ENCODE peak calls at places on chromosomes 2 and 18, in four cellular contexts. One of them, this sample, is unnamed.

GRCh38 chr2:60215295-60215990 is 338.0 kb downstream of the BCL11A start:
- DNase-seq in brain microvascular endothelial cell: no peak
- DNase-seq in astrocyte of the spinal cord: no peak
- DNase-seq in NCI-H748 treated with DMSO at 0.1 percent for 48 hours: no peak
- DNase-seq in this sample: no peak

GRCh38 chr18:33022370-33022769 is 249.5 kb upstream of the KLHL14 start:
- DNase-seq in brain microvascular endothelial cell: no peak
- DNase-seq in astrocyte of the spinal cord: no peak
- DNase-seq in NCI-H748 treated with DMSO at 0.1 percent for 48 hours: no peak
- DNase-seq in this sample: no peak

GRCh38 chr2:76204048-76204447 is 493.3 kb upstream of the GCFC2 start:
- DNase-seq in brain microvascular endothelial cell: no peak
- DNase-seq in astrocyte of the spinal cord: no peak
- DNase-seq in NCI-H748 treated with DMSO at 0.1 percent for 48 hours: no peak
- DNase-seq in this sample: no peak

GRCh38 chr2:144507441-144508161 is 12.3 kb downstream of the ZEB2 start:
- DNase-seq in brain microvascular endothelial cell: no peak
- DNase-seq in astrocyte of the spinal cord: peak
- DNase-seq in NCI-H748 treated with DMSO at 0.1 percent for 48 hours: no peak
- DNase-seq in this sample: no peak

GRCh38 chr2:132783883-132784282 is 113.9 kb upstream of the LYPD1 start:
- DNase-seq in brain microvascular endothelial cell: no peak
- DNase-seq in astrocyte of the spinal cord: no peak
- DNase-seq in NCI-H748 treated with DMSO at 0.1 percent for 48 hours: no peak
- DNase-seq in this sample: no peak

GRCh38 chr2:119221609-119222008 is 2.0 kb upstream of the STEAP3 start:
- DNase-seq in brain microvascular endothelial cell: no peak
- DNase-seq in astrocyte of the spinal cord: no peak
- DNase-seq in NCI-H748 treated with DMSO at 0.1 percent for 48 hours: no peak
- DNase-seq in this sample: no peak

GRCh38 chr18:47953471-47953931 is 23.0 kb upstream of the SMAD2 start:
- DNase-seq in brain microvascular endothelial cell: no peak
- DNase-seq in astrocyte of the spinal cord: peak
- DNase-seq in NCI-H748 treated with DMSO at 0.1 percent for 48 hours: no peak
- DNase-seq in this sample: no peak

GRCh38 chr18:13564579-13564978 is 161.8 kb downstream of the FAM210A start:
- DNase-seq in brain microvascular endothelial cell: no peak
- DNase-seq in astrocyte of the spinal cord: no peak
- DNase-seq in NCI-H748 treated with DMSO at 0.1 percent for 48 hours: peak
- DNase-seq in this sample: no peak

GRCh38 chr2:156864230-156864629 is 393.3 kb upstream of the GALNT5 start:
- DNase-seq in brain microvascular endothelial cell: no peak
- DNase-seq in astrocyte of the spinal cord: no peak
- DNase-seq in NCI-H748 treated with DMSO at 0.1 percent for 48 hours: no peak
- DNase-seq in this sample: no peak

GRCh38 chr2:239168575-239168974 is 232.2 kb downstream of the HDAC4 start:
- DNase-seq in brain microvascular endothelial cell: no peak
- DNase-seq in astrocyte of the spinal cord: no peak
- DNase-seq in NCI-H748 treated with DMSO at 0.1 percent for 48 hours: no peak
- DNase-seq in this sample: no peak

GRCh38 chr2:230904856-230905447 is 20.1 kb downstream of the GPR55 start:
- DNase-seq in brain microvascular endothelial cell: no peak
- DNase-seq in astrocyte of the spinal cord: no peak
- DNase-seq in NCI-H748 treated with DMSO at 0.1 percent for 48 hours: no peak
- DNase-seq in this sample: no peak

GRCh38 chr18:77059294-77059916 is 73.2 kb downstream of the MBP start:
- DNase-seq in brain microvascular endothelial cell: peak
- DNase-seq in astrocyte of the spinal cord: peak
- DNase-seq in NCI-H748 treated with DMSO at 0.1 percent for 48 hours: peak
- DNase-seq in this sample: no peak

GRCh38 chr2:85240055-85240454 is 87.7 kb downstream of the TGOLN2 start:
- DNase-seq in brain microvascular endothelial cell: no peak
- DNase-seq in astrocyte of the spinal cord: no peak
- DNase-seq in NCI-H748 treated with DMSO at 0.1 percent for 48 hours: no peak
- DNase-seq in this sample: no peak

GRCh38 chr2:228827056-228827455 is 444.0 kb downstream of the PID1 start:
- DNase-seq in brain microvascular endothelial cell: no peak
- DNase-seq in astrocyte of the spinal cord: no peak
- DNase-seq in NCI-H748 treated with DMSO at 0.1 percent for 48 hours: no peak
- DNase-seq in this sample: no peak

GRCh38 chr18:67710639-67711038 is 194.1 kb upstream of the DSEL start:
- DNase-seq in brain microvascular endothelial cell: peak
- DNase-seq in astrocyte of the spinal cord: no peak
- DNase-seq in NCI-H748 treated with DMSO at 0.1 percent for 48 hours: no peak
- DNase-seq in this sample: no peak

GRCh38 chr2:230203110-230203676 is 16.6 kb downstream of the SP110 start:
- DNase-seq in brain microvascular endothelial cell: no peak
- DNase-seq in astrocyte of the spinal cord: no peak
- DNase-seq in NCI-H748 treated with DMSO at 0.1 percent for 48 hours: no peak
- DNase-seq in this sample: no peak

GRCh38 chr2:74849228-74849892 is 15.4 kb downstream of the HK2 start:
- DNase-seq in brain microvascular endothelial cell: no peak
- DNase-seq in astrocyte of the spinal cord: no peak
- DNase-seq in NCI-H748 treated with DMSO at 0.1 percent for 48 hours: no peak
- DNase-seq in this sample: no peak

GRCh38 chr2:148362144-148362796 is 282.3 kb upstream of the EPC2 start:
- DNase-seq in brain microvascular endothelial cell: no peak
- DNase-seq in astrocyte of the spinal cord: no peak
- DNase-seq in NCI-H748 treated with DMSO at 0.1 percent for 48 hours: no peak
- DNase-seq in this sample: no peak

GRCh38 chr2:53751728-53752127 is 15.9 kb upstream of the CHAC2 start:
- DNase-seq in brain microvascular endothelial cell: no peak
- DNase-seq in astrocyte of the spinal cord: no peak
- DNase-seq in NCI-H748 treated with DMSO at 0.1 percent for 48 hours: no peak
- DNase-seq in this sample: no peak

GRCh38 chr2:222582931-222583330 is 73.0 kb downstream of the FARSB start:
- DNase-seq in brain microvascular endothelial cell: no peak
- DNase-seq in astrocyte of the spinal cord: no peak
- DNase-seq in NCI-H748 treated with DMSO at 0.1 percent for 48 hours: no peak
- DNase-seq in this sample: no peak

GRCh38 chr2:1628893-1629292 is 115.4 kb downstream of the PXDN start:
- DNase-seq in brain microvascular endothelial cell: peak
- DNase-seq in astrocyte of the spinal cord: no peak
- DNase-seq in NCI-H748 treated with DMSO at 0.1 percent for 48 hours: no peak
- DNase-seq in this sample: peak

GRCh38 chr2:69811591-69811990 is 17.9 kb upstream of the GMCL1 start:
- DNase-seq in brain microvascular endothelial cell: no peak
- DNase-seq in astrocyte of the spinal cord: no peak
- DNase-seq in NCI-H748 treated with DMSO at 0.1 percent for 48 hours: no peak
- DNase-seq in this sample: no peak

GRCh38 chr18:67386028-67386427 is 130.5 kb downstream of the DSEL start:
- DNase-seq in brain microvascular endothelial cell: peak
- DNase-seq in astrocyte of the spinal cord: peak
- DNase-seq in NCI-H748 treated with DMSO at 0.1 percent for 48 hours: no peak
- DNase-seq in this sample: no peak

GRCh38 chr2:234288974-234289455 is 207.9 kb downstream of the ARL4C start:
- DNase-seq in brain microvascular endothelial cell: peak
- DNase-seq in astrocyte of the spinal cord: peak
- DNase-seq in NCI-H748 treated with DMSO at 0.1 percent for 48 hours: peak
- DNase-seq in this sample: no peak

GRCh38 chr2:127220807-127221527 is 868 bp upstream of the CYP27C1 start:
- DNase-seq in brain microvascular endothelial cell: no peak
- DNase-seq in astrocyte of the spinal cord: no peak
- DNase-seq in NCI-H748 treated with DMSO at 0.1 percent for 48 hours: no peak
- DNase-seq in this sample: no peak

GRCh38 chr2:35428548-35428947 is 927.0 kb upstream of the CRIM1 start:
- DNase-seq in brain microvascular endothelial cell: peak
- DNase-seq in astrocyte of the spinal cord: peak
- DNase-seq in NCI-H748 treated with DMSO at 0.1 percent for 48 hours: no peak
- DNase-seq in this sample: no peak

GRCh38 chr2:42048318-42049251 is 764 bp downstream of the PKDCC start:
- DNase-seq in brain microvascular endothelial cell: no peak
- DNase-seq in astrocyte of the spinal cord: no peak
- DNase-seq in NCI-H748 treated with DMSO at 0.1 percent for 48 hours: no peak
- DNase-seq in this sample: no peak

GRCh38 chr2:6814869-6815268 is 50.8 kb downstream of the CMPK2 start:
- DNase-seq in brain microvascular endothelial cell: no peak
- DNase-seq in astrocyte of the spinal cord: no peak
- DNase-seq in NCI-H748 treated with DMSO at 0.1 percent for 48 hours: no peak
- DNase-seq in this sample: no peak

GRCh38 chr18:21997207-21998143 is 171.9 kb upstream of the GATA6 start:
- DNase-seq in brain microvascular endothelial cell: peak
- DNase-seq in astrocyte of the spinal cord: peak
- DNase-seq in NCI-H748 treated with DMSO at 0.1 percent for 48 hours: peak
- DNase-seq in this sample: peak

GRCh38 chr2:236715077-236715476 is 145.5 kb downstream of the ACKR3 start:
- DNase-seq in brain microvascular endothelial cell: no peak
- DNase-seq in astrocyte of the spinal cord: no peak
- DNase-seq in NCI-H748 treated with DMSO at 0.1 percent for 48 hours: no peak
- DNase-seq in this sample: no peak

GRCh38 chr2:159454185-159454584 is 162.2 kb downstream of the BAZ2B start:
- DNase-seq in brain microvascular endothelial cell: peak
- DNase-seq in astrocyte of the spinal cord: no peak
- DNase-seq in NCI-H748 treated with DMSO at 0.1 percent for 48 hours: no peak
- DNase-seq in this sample: no peak

GRCh38 chr2:102369866-102370265 is 14.3 kb downstream of the IL18R1 start:
- DNase-seq in brain microvascular endothelial cell: no peak
- DNase-seq in astrocyte of the spinal cord: no peak
- DNase-seq in NCI-H748 treated with DMSO at 0.1 percent for 48 hours: no peak
- DNase-seq in this sample: no peak

GRCh38 chr18:69567813-69568488 is 167.3 kb downstream of the DOK6 start:
- DNase-seq in brain microvascular endothelial cell: no peak
- DNase-seq in astrocyte of the spinal cord: no peak
- DNase-seq in NCI-H748 treated with DMSO at 0.1 percent for 48 hours: no peak
- DNase-seq in this sample: no peak